ENCODE peak calls at places on chromosomes 5 and 9, in four cellular contexts. W, O, C and T are unnamed samples.

GRCh38 chr5:151577566-151577965 is 13.6 kb downstream of the FAT2 start:
- DNase-seq in W (no peak), O (no peak), C (no peak), T (no peak)

GRCh38 chr5:108184940-108185339 is 197.0 kb downstream of the FBXL17 start:
- DNase-seq in W (no peak), O (no peak), C (no peak), T (no peak)

GRCh38 chr5:152288499-152288898 is 116.6 kb downstream of the NMUR2 start:
- DNase-seq in W (no peak), O (peak), C (no peak), T (no peak)

GRCh38 chr5:160311491-160312138 is 749 bp downstream of the CCNJL start:
- DNase-seq in W (no peak), O (peak), C (peak), T (no peak)

GRCh38 chr5:7494446-7495132 is 98.7 kb downstream of the ADCY2 start:
- DNase-seq in W (no peak), O (no peak), C (no peak), T (no peak)

GRCh38 chr5:39624268-39624886 is 199.6 kb upstream of the DAB2 start:
- DNase-seq in W (peak), O (no peak), C (peak), T (peak)

GRCh38 chr5:32778403-32778802 is 67.3 kb downstream of the NPR3 start:
- DNase-seq in W (no peak), O (no peak), C (no peak), T (no peak)

GRCh38 chr5:173602423-173602822 is 14.0 kb downstream of the BOD1 start:
- DNase-seq in W (no peak), O (peak), C (peak), T (peak)

GRCh38 chr5:147898875-147899401 is 7.4 kb downstream of the C5orf46 start:
- DNase-seq in W (peak), O (no peak), C (peak), T (no peak)

GRCh38 chr9:108842610-108843295 is 13.0 kb downstream of the ACTL7B start:
- DNase-seq in W (no peak), O (no peak), C (no peak), T (no peak)

GRCh38 chr5:125117556-125117955 is 371.1 kb upstream of the ZNF608 start:
- DNase-seq in W (no peak), O (no peak), C (peak), T (peak)

GRCh38 chr5:115309751-115310370 is 13.4 kb upstream of the CCDC112 start:
- DNase-seq in W (peak), O (no peak), C (peak), T (peak)

GRCh38 chr9:96217358-96217755 is 84.6 kb downstream of the HSD17B3 start:
- DNase-seq in W (no peak), O (peak), C (no peak), T (no peak)

GRCh38 chr9:126805546-126806262 is 864 bp downstream of the ZBTB43 start:
- DNase-seq in W (peak), O (peak), C (peak), T (peak)

GRCh38 chr9:136533775-136534157 is 12.1 kb downstream of the NOTCH1 start:
- DNase-seq in W (no peak), O (no peak), C (peak), T (no peak)

GRCh38 chr5:135600971-135601381 is 22.2 kb upstream of the CXCL14 start:
- DNase-seq in W (no peak), O (no peak), C (no peak), T (no peak)

GRCh38 chr5:68303038-68303738 is 87.6 kb downstream of the PIK3R1 start:
- DNase-seq in W (no peak), O (no peak), C (peak), T (peak)

GRCh38 chr5:148733601-148734438 is 79.5 kb upstream of the HTR4 start:
- DNase-seq in W (peak), O (peak), C (peak), T (peak)

GRCh38 chr9:133943781-133944745 is 48.1 kb downstream of the VAV2 start:
- DNase-seq in W (no peak), O (no peak), C (peak), T (no peak)

GRCh38 chr9:115058684-115059315 is 59.2 kb downstream of the TNC start:
- DNase-seq in W (peak), O (no peak), C (peak), T (peak)

GRCh38 chr5:171418316-171418981 is 998 bp upstream of the FGF18 start:
- DNase-seq in W (peak), O (peak), C (peak), T (peak)

GRCh38 chr9:115209601-115210306 is 91.8 kb upstream of the TNC start:
- DNase-seq in W (peak), O (no peak), C (peak), T (peak)

GRCh38 chr9:27005491-27005890 is at the start of gene LRRC19:
- DNase-seq in W (no peak), O (no peak), C (no peak), T (no peak)

GRCh38 chr9:95341262-95342011 is 23.9 kb upstream of the FANCC start:
- DNase-seq in W (peak), O (no peak), C (peak), T (peak)

GRCh38 chr5:91296691-91297143 is 86.4 kb downstream of the ARRDC3 start:
- DNase-seq in W (no peak), O (peak), C (peak), T (peak)

GRCh38 chr5:170571331-170571731 is 67.5 kb downstream of the KCNIP1 start:
- DNase-seq in W (peak), O (no peak), C (peak), T (peak)

GRCh38 chr5:10695055-10695649 is 65.9 kb downstream of the DAP start:
- DNase-seq in W (peak), O (peak), C (peak), T (peak)

GRCh38 chr5:97408331-97408730 is 225.3 kb upstream of the RIOK2 start:
- DNase-seq in W (no peak), O (no peak), C (no peak), T (no peak)

GRCh38 chr9:14451949-14452348 is 138.0 kb upstream of the NFIB start:
- DNase-seq in W (no peak), O (no peak), C (no peak), T (no peak)

GRCh38 chr5:12703254-12703653 is 799.0 kb upstream of the CTNND2 start:
- DNase-seq in W (no peak), O (no peak), C (no peak), T (no peak)

GRCh38 chr5:12707560-12707959 is 803.3 kb upstream of the CTNND2 start:
- DNase-seq in W (no peak), O (no peak), C (no peak), T (no peak)

DNA sequence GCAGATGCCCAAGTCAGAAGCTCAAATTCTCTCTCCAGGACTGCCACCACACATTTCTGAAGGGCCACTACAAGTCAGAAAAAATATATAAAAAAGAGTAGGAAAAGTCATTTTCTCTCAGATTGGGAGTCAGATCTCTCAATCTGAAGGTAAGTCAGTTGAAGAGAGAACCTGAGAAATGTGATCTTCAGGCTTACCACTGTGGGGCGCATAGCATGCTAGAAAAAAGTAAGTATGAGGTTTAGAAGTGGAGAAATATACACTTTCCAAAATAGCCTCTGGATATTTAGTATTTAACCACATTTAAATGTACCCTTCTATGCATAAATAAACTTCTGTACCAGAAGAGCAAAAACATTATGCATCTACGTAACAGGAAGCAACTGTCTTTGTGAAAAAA is 800.7 kb upstream of the CTNND2 start:
- DNase-seq in W (peak), O (no peak), C (peak), T (no peak)
- TF ChIP-seq CTCF in W (peak), O (no peak), C (no peak), T (no peak)

GRCh38 chr5:178356459-178356872 is 123.9 kb upstream of the PHYKPL start:
- DNase-seq in W (no peak), O (peak), C (no peak), T (no peak)

GRCh38 chr5:178355662-178356061 is 123.1 kb upstream of the PHYKPL start:
- DNase-seq in W (no peak), O (no peak), C (no peak), T (no peak)

GRCh38 chr5:178357127-178357526 is 124.5 kb upstream of the PHYKPL start:
- DNase-seq in W (no peak), O (peak), C (no peak), T (no peak)

GRCh38 chr5:178359738-178360137 is 127.1 kb upstream of the PHYKPL start:
- DNase-seq in W (no peak), O (no peak), C (no peak), T (no peak)

DNA sequence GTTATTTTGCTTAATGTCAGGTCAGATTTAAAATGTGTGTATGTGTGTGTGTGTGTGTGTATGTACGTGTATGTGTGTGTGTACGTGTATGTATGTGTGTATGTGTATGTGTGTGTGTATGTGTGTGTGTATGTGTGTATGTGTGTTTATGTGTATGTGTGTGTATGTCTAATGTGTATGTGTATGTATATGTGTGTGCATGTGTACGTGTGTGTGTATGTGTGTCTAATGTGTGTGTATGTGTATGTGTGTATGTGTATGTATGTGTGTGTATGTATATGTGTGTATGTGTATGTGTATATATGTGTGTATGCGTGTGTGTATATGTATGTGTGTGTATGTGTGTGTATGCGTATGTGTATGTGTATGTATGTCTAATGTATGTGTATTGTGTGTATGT is 125.1 kb upstream of the PHYKPL start:
- DNase-seq in W (no peak), O (no peak), C (no peak), T (no peak)
- TF ChIP-seq CTCF in W (no peak), O (no peak), C (no peak), T (no peak)

DNA sequence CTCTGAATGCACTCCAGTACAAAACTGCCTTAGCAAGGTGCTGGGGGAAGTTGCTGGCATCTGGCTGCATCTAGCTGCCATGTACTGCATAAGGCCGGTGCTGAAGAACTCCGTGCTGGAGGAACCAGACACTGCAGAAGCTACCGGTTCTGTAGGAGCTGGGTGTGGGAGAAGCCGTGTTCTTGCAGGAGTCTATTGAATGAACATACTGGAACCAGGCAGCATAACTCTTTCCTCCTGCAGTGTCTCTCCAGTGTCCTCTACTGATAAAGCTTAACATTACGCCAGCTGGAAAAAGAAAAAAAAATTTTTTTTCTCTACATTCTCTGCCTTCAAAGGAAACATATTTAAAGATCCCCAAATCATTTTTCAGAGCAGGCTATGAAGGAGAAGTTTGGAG is 38.5 kb downstream of the VPS13A start:
- DNase-seq in W (no peak), O (no peak), C (peak), T (peak)
- TF ChIP-seq CTCF in W (peak), O (no peak), C (peak), T (peak)

GRCh38 chr9:135241381-135242380 is 154.2 kb downstream of the OLFM1 start:
- DNase-seq in W (no peak), O (peak), C (no peak), T (no peak)
- TF ChIP-seq CTCF in W (no peak), O (no peak), C (no peak), T (no peak)

DNA sequence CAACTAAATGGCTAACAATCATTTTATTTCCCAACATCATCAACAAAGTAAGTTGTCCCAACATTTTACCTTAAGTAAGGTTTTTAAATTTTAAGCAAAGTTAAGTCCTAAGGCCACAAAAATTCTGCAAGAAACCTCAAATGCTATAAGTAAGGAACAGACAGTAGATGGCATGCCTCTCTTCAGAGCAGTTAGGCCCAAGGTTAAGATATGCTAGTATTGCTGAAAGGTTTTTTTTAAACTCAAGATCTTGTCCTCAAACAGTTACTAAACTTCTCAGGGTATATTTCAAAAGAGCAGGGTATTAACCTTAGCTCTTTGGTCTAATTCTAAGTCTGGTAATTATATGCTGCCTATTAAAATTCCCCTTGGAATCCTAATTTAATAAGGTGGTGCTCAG is 35.1 kb downstream of the PJA2 start:
- DNase-seq in W (no peak), O (no peak), C (no peak), T (peak)
- TF ChIP-seq CTCF in W (no peak), O (no peak), C (no peak), T (peak)

GRCh38 chr9:121445986-121446385 is 53.7 kb downstream of the GGTA1 start:
- DNase-seq in W (peak), O (no peak), C (no peak), T (no peak)
- TF ChIP-seq CTCF in W (peak), O (peak), C (no peak), T (no peak)